ENCODE peak calls at places on chromosomes 11 and 22, in four cellular contexts. I is psoas muscle, Q is heart left ventricle, K is lung. G is an unnamed sample. For H3K4me1, the result is how much of the 10 kb centered on the place peaks cover.

GRCh38 chr11:9479899-9480298 is 19.1 kb downstream of the ZNF143 start:
- DNase-seq in I (no peak), Q (no peak), K (no peak), G (no peak)

GRCh38 chr22:32531955-32532818 is 57.6 kb downstream of the FBXO7 start:
- DNase-seq in I (peak), Q (peak), K (peak), G (peak)

GRCh38 chr11:132874638-132875037 is 657.7 kb downstream of the OPCML start:
- DNase-seq in I (no peak), Q (no peak), K (no peak), G (no peak)

GRCh38 chr11:117458275-117459120 is 130.8 kb downstream of the CEP164 start:
- DNase-seq in I (no peak), Q (no peak), K (no peak), G (no peak)

GRCh38 chr22:32340437-32340836 is 17.2 kb upstream of the RFPL3 start:
- DNase-seq in I (no peak), Q (no peak), K (no peak), G (no peak)

GRCh38 chr22:36924151-36924698 is 10.8 kb downstream of the CSF2RB start:
- DNase-seq in I (no peak), Q (no peak), K (no peak), G (peak)

GRCh38 chr11:118264568-118265470 is 722 bp upstream of the MPZL2 start:
- DNase-seq in I (no peak), Q (no peak), K (no peak), G (no peak)

GRCh38 chr11:115961168-115962003 is 457.2 kb upstream of the CADM1 start:
- DNase-seq in I (no peak), Q (no peak), K (no peak), G (no peak)

GRCh38 chr22:31829505-31829904 is 75.7 kb downstream of the DEPDC5 start:
- DNase-seq in I (peak), Q (no peak), K (no peak), G (no peak)

GRCh38 chr11:112265659-112266409 is 5.2 kb upstream of the PLET1 start:
- DNase-seq in I (no peak), Q (peak), K (no peak), G (no peak)

GRCh38 chr22:30943368-30943767 is 25.2 kb downstream of the MORC2 start:
- DNase-seq in I (no peak), Q (no peak), K (no peak), G (peak)

GRCh38 chr11:44244649-44245308 is 65.2 kb downstream of the ALX4 start:
- DNase-seq in I (no peak), Q (no peak), K (no peak), G (no peak)

GRCh38 chr22:35317680-35318290 is 18.1 kb downstream of the TOM1 start:
- DNase-seq in I (no peak), Q (no peak), K (no peak), G (peak)

GRCh38 chr22:36321797-36322601 is 65.8 kb downstream of the MYH9 start:
- DNase-seq in I (no peak), Q (no peak), K (no peak), G (no peak)

GRCh38 chr11:10480026-10480425 is 25.0 kb downstream of the AMPD3 start:
- DNase-seq in I (no peak), Q (no peak), K (no peak), G (no peak)

GRCh38 chr11:111569476-111569875 is 29.0 kb downstream of the LAYN start:
- DNase-seq in I (no peak), Q (no peak), K (no peak), G (no peak)

GRCh38 chr11:40689823-40690222 is 769.6 kb downstream of the LRRC4C start:
- DNase-seq in I (no peak), Q (no peak), K (no peak), G (no peak)

GRCh38 chr11:73382747-73383146 is 6.5 kb downstream of the RELT start:
- DNase-seq in I (no peak), Q (no peak), K (no peak), G (no peak)

GRCh38 chr11:73382183-73382582 is 6.0 kb downstream of the RELT start:
- DNase-seq in I (no peak), Q (no peak), K (no peak), G (no peak)

GRCh38 chr11:73384127-73384441 is 7.9 kb downstream of the RELT start:
- DNase-seq in I (no peak), Q (no peak), K (no peak), G (peak)

GRCh38 chr11:73384531-73384870 is 8.3 kb downstream of the RELT start:
- DNase-seq in I (no peak), Q (no peak), K (no peak), G (no peak)

DNA sequence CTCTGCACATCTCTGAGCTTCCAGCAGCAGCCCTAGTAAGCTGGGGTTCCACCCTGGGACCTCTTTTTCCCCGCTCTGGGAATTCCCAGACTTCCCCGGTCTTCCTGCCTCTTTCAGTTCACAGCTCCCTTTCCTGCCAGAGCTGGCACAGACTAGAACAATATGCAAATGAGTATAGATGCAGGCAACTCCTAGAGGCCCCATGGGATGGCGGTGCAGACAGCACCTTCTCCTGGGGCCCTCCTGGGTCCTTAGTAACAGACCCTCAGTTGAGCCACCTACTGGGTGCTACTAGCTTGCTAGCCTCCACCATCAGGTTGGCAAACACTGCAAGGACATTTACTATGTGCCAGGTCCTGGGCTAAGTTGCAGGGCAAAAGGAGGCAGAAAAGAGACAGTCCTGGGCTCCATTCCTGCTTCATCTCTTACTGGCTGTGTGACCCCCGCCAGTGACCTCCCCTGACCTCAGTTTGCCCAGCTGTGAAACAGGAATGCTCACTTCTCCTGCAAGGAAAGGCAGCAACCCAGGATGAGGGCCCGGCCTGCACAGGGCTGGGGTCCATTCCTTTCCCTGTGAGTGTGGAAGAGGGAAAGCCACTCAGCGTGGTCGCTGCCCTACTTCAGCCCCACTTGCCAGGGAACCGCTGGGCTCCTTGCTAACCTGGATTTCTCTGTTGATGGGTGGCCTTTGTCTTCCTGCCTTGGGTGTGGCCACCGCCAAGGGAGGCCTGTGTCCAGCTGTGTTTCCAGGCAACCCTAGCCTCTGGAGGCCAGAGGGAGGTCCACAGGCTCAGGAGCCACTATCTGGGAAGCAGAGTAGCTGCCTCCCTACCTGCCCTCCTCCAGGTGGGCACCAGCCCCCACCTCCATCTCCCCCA is 7.3 kb downstream of the RELT start:
- DNase-seq in I (no peak), Q (no peak), K (no peak), G (no peak)
- H3K4me1 ChIP-seq in I (half or more), Q (under half), K (under half), G (under half)

DNA sequence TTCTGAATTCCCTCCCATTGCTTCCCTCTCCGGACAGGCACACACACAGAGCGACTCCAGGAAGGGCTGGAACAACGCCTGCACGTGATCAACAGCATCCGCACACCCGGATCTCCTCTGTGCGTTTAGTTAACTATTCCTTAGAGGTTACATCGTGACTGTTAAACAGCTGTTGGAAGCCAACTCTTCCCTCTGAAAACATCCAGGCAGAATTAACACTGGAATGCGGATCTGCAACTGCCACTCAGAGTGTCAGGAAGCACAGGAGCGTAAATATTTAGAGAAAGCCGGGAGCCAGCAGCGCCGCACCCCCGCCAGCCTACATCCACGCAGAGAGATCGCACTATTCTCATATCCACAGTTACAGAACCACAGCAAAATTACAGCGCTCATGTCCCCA is 46.2 kb downstream of the SHANK2 start:
- DNase-seq in I (no peak), Q (no peak), K (no peak), G (peak)
- H3K4me3 ChIP-seq in I (no peak), Q (no peak), K (no peak), G (no peak)

GRCh38 chr22:39242389-39242808 is 2.4 kb downstream of the PDGFB start:
- DNase-seq in I (no peak), Q (peak), K (no peak), G (no peak)
- H3K4me1 ChIP-seq in I (half or more), Q (under half), K (under half), G (half or more)

GRCh38 chr22:38710352-38710751 is 4.6 kb downstream of the GTPBP1 start:
- DNase-seq in I (no peak), Q (no peak), K (no peak), G (no peak)

GRCh38 chr22:38707984-38708383 is 2.2 kb downstream of the GTPBP1 start:
- DNase-seq in I (no peak), Q (no peak), K (no peak), G (no peak)

GRCh38 chr22:38707346-38707745 is 1.6 kb downstream of the GTPBP1 start:
- DNase-seq in I (no peak), Q (no peak), K (no peak), G (no peak)

GRCh38 chr22:38710866-38711265 is 5.1 kb downstream of the GTPBP1 start:
- DNase-seq in I (no peak), Q (no peak), K (no peak), G (no peak)

DNA sequence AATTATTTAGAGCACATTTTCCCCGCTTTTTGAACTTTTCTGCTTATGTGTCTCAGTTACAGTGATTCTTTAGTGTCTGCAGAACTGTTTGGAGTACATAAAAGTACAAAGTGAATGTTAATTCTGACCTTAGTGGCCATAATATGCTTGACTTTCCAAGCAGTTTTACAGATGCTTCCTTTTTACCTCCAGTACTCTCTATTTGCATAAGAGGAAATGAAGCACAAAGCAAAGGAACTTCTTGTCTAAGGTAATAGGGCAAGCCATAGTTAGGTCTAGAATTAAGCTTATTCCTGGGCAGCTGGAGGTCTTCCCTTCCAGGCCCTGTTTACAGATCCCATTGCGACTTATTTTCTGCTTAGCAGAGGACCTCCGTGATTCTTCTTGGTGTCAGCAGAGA is 3.6 kb downstream of the GTPBP1 start:
- DNase-seq in I (no peak), Q (no peak), K (no peak), G (no peak)
- H3K4me3 ChIP-seq in I (no peak), Q (no peak), K (no peak), G (no peak)

DNA sequence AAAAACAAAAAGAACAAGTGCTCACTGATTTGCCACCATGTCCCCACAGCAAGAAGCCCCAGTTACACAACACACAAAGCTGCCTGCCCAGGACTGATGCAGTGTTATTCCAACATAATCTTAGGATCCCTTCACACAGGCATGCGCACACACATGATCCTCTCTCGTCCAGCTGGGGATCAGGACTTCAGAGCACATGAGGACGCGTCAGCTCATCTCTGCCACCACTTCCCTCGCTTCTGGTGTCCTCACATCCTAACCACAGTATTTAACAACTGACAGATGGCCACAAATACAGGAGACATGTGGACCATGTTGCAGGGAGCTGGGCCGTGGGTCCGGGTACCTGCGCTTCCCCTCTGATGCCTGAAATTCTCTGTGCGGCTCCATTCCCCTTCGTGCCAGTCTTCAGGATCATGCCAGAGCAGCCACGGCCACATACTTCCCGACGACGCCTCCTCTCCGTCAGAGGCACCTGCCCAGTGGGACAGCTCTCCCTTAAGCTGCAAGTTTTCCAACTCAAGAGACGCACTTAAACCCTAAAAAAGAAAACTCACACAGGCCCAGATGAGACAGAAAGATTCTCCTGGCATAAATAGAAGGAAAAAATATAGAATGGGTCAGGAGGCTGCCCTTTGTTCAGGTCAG is 68.3 kb downstream of the PACSIN2 start:
- DNase-seq in I (no peak), Q (no peak), K (no peak), G (no peak)
- H3K4me1 ChIP-seq in I (half or more), Q (under half), K (under half), G (under half)

GRCh38 chr11:16604784-16605439 is 133.5 kb upstream of the C11orf58 start:
- DNase-seq in I (peak), Q (peak), K (peak), G (peak)

GRCh38 chr11:16603245-16603644 is 135.2 kb upstream of the C11orf58 start:
- DNase-seq in I (no peak), Q (no peak), K (no peak), G (no peak)

GRCh38 chr11:16605440-16605970 is 132.9 kb upstream of the C11orf58 start:
- DNase-seq in I (peak), Q (peak), K (no peak), G (peak)

GRCh38 chr11:16605971-16606783 is 132.3 kb upstream of the C11orf58 start:
- DNase-seq in I (peak), Q (peak), K (peak), G (peak)

GRCh38 chr11:16603890-16604783 is 134.3 kb upstream of the C11orf58 start:
- DNase-seq in I (peak), Q (peak), K (no peak), G (peak)
- H3K4me3 ChIP-seq in I (peak), Q (peak), K (peak), G (peak)

GRCh38 chr22:50188356-50188755 is 2.6 kb downstream of the TRABD start:
- DNase-seq in I (no peak), Q (no peak), K (no peak), G (peak)

GRCh38 chr22:50186181-50186731 is 543 bp downstream of the TRABD start:
- DNase-seq in I (peak), Q (no peak), K (no peak), G (peak)

GRCh38 chr22:50184541-50185383 is 951 bp upstream of the TRABD start:
- DNase-seq in I (no peak), Q (no peak), K (no peak), G (peak)

GRCh38 chr22:50185384-50186087 is at the start of gene TRABD:
- DNase-seq in I (peak), Q (peak), K (peak), G (peak)

DNA sequence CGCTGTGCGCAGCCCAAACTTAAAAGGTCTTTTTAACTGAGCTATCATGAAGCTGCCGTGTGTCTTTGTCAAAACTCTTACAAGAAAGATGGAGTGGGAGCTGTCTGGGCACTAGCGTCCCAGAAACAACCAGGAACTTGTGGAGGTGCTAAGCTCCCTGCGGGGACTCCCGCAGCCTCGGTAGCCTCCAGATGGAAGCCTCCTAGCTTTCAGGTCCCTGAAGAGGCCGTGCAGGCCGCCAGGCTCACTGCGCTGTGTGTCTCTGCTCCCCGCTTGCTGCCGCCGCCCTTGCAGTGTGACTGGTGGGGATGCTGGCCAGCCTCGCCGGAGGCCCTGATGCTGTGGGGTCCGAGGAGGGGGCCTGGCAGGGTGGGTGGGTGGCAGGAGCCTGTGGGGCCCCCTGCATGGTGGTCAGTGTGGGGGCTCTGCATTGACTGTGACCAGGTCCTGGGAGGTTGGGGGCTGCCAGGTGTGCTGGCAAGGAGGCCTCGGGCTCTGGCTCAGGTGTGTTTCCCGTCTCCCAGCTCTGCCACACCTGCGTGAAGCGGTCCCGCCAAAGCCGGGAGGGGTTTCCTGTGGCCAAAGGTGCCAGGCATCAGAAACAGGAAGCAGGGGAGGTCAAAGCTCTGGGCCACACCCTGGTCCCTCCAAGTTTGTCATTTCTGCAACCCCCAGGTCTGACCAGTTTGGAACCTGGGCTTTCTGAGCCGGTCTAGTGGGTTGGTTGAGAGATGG is 1.2 kb downstream of the TRABD start:
- DNase-seq in I (peak), Q (no peak), K (no peak), G (peak)
- H3K4me1 ChIP-seq in I (under half), Q (under half), K (under half), G (under half)

GRCh38 chr11:66408488-66409214 is 12.2 kb upstream of the NPAS4 start:
- DNase-seq in I (peak), Q (peak), K (peak), G (peak)
- H3K4me3 ChIP-seq in I (peak), Q (peak), K (no peak), G (no peak)

DNA sequence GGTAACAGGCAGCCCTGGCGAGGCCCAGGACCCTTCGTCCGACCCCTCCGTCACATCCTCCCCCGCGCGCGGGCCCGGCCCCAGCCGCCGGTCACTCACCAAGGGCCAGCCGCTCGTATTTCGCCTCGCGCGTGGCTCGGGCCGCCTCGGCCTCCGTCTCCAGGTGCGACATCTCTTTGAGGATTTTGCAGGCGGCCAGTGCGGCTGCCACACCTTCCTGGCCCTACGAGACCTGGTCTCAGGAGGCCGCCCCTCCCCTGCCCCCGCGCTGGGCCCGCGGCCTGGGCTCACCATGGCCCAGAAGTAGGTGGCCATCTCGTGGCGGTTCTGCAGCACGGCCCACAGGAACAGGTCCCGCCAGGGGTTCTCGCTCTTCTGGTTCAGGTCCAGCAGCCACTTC is 14.1 kb downstream of the TSSC4 start:
- DNase-seq in I (no peak), Q (no peak), K (no peak), G (no peak)
- H3K4me1 ChIP-seq in I (under half), Q (under half), K (under half), G (under half)